ENCODE peak calls at places on chromosomes 16 and 17, in seven cellular contexts. V is HCT116, D is adrenal gland, N is heart left ventricle, G is prostate gland, F is stomach, W is breast epithelium. B is an unnamed sample.

GRCh38 chr16:86392751-86393150 is 117.6 kb upstream of the FOXF1 start:
- DNase-seq in V (no peak), D (no peak), N (no peak), G (no peak), F (no peak), W (no peak), B (no peak)

GRCh38 chr17:70869402-70870085 is 700.2 kb downstream of the KCNJ2 start:
- DNase-seq in V (no peak), D (no peak), N (no peak), G (no peak), F (no peak), W (no peak), B (no peak)

GRCh38 chr17:8384801-8385335 is 1.9 kb upstream of the RPL26 start:
- DNase-seq in V (peak; percentile 54), D (no peak), N (no peak), G (no peak), F (no peak), W (no peak), B (peak; percentile 80)

GRCh38 chr16:57128787-57129389 is 36.5 kb downstream of the CPNE2 start:
- DNase-seq in V (no peak), D (no peak), N (no peak), G (no peak), F (no peak), W (no peak), B (no peak)

GRCh38 chr16:64615647-64616280 is 506.1 kb downstream of the CDH11 start:
- DNase-seq in V (no peak), D (no peak), N (peak; percentile 30), G (no peak), F (no peak), W (no peak), B (no peak)

GRCh38 chr17:7589204-7589868 is 558 bp downstream of the SOX15 start:
- DNase-seq in V (no peak), D (peak; percentile 94), N (peak; percentile 88), G (peak; percentile 86), F (peak; percentile 86), W (peak; percentile 82), B (no peak)

GRCh38 chr16:5002699-5003143 is 31.0 kb downstream of the NAGPA start:
- DNase-seq in V (no peak), D (no peak), N (no peak), G (no peak), F (no peak), W (no peak), B (no peak)

GRCh38 chr17:45042346-45043120 is 8.9 kb downstream of the DCAKD start:
- DNase-seq in V (no peak), D (no peak), N (no peak), G (no peak), F (no peak), W (no peak), B (no peak)

GRCh38 chr16:89557230-89557935 is 3.1 kb upstream of the RPL13 start:
- DNase-seq in V (peak; percentile 77), D (peak; percentile 93), N (peak; percentile 82), G (peak; percentile 56), F (peak; percentile 80), W (peak; percentile 76), B (peak; percentile 76)

GRCh38 chr17:57517519-57518342 is 227.4 kb downstream of the CCDC182 start:
- DNase-seq in V (no peak), D (no peak), N (no peak), G (no peak), F (no peak), W (no peak), B (no peak)

GRCh38 chr17:47204722-47205418 is 4.3 kb upstream of the MYL4 start:
- DNase-seq in V (no peak), D (peak; percentile 61), N (peak; percentile 48), G (no peak), F (no peak), W (no peak), B (no peak)

GRCh38 chr16:26905336-26905735 is 161.4 kb upstream of the C16orf82 start:
- DNase-seq in V (no peak), D (no peak), N (no peak), G (no peak), F (no peak), W (no peak), B (no peak)

GRCh38 chr16:21697032-21697431 is 33.3 kb downstream of the OTOA start:
- DNase-seq in V (no peak), D (no peak), N (no peak), G (no peak), F (no peak), W (no peak), B (no peak)

GRCh38 chr17:74605361-74605760 is 13.3 kb upstream of the CD300LD start:
- DNase-seq in V (no peak), D (peak; percentile 84), N (peak; percentile 75), G (peak; percentile 15), F (no peak), W (no peak), B (peak; percentile 84)

GRCh38 chr17:19508327-19508867 is 25.3 kb upstream of the SLC47A1 start:
- DNase-seq in V (no peak), D (peak; percentile 63), N (peak; percentile 44), G (peak; percentile 13), F (no peak), W (no peak), B (no peak)

GRCh38 chr16:75535901-75536300 is at the start of gene CHST5:
- DNase-seq in V (no peak), D (no peak), N (no peak), G (no peak), F (peak; percentile 44), W (no peak), B (no peak)

GRCh38 chr16:89423709-89424260 is 66.6 kb downstream of the ANKRD11 start:
- DNase-seq in V (no peak), D (no peak), N (no peak), G (no peak), F (no peak), W (no peak), B (no peak)

GRCh38 chr16:80324371-80324770 is 216.4 kb upstream of the DYNLRB2 start:
- DNase-seq in V (no peak), D (no peak), N (no peak), G (no peak), F (no peak), W (no peak), B (no peak)
- TF ChIP-seq POLR2A in V (no peak), D (no peak), N (no peak), G (no peak), F (no peak), W (no peak), B (no peak)

GRCh38 chr17:27575100-27575911 is 55.7 kb upstream of the LGALS9 start:
- DNase-seq in V (no peak), D (no peak), N (no peak), G (no peak), F (no peak), W (no peak), B (no peak)

GRCh38 chr17:27573548-27573947 is 57.4 kb upstream of the LGALS9 start:
- DNase-seq in V (no peak), D (no peak), N (no peak), G (no peak), F (no peak), W (no peak), B (no peak)

GRCh38 chr17:27572665-27573064 is 58.3 kb upstream of the LGALS9 start:
- DNase-seq in V (no peak), D (no peak), N (no peak), G (no peak), F (no peak), W (no peak), B (no peak)

GRCh38 chr17:27575912-27576252 is 55.1 kb upstream of the LGALS9 start:
- DNase-seq in V (no peak), D (no peak), N (no peak), G (no peak), F (no peak), W (no peak), B (no peak)

DNA sequence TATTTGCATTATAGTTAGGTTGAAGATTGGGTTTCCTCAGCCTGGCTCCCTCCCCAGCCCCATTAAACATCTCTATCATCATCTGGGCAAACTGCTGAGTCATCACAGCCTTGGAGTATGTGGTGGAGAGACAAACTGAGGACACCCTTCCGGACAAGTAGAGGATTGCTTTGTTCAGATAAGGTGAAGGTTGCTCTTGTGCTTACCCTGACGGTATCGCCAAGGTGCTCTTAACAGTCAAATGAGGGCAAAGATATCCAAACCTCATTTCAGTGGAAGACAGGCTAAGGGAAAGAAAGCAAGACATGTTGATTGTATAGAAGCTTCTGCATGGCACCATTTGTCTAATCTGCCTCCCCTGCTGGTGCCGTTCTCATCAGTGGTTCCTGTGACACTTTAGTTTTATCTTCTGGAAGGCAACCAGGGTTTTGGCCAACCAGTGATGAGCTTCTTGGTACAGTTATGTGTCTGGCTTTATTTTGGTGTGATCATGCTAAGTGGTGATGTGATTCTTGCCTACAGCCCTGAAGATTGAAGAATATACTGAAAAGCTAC is 56.9 kb upstream of the LGALS9 start:
- DNase-seq in V (no peak), D (peak; percentile 79), N (no peak), G (no peak), F (no peak), W (no peak), B (no peak)
- TF ChIP-seq POLR2A in V (no peak), D (no peak), N (no peak), G (no peak), F (no peak), W (no peak), B (no peak)

GRCh38 chr17:32341857-32342602 is at the start of gene C17orf75:
- DNase-seq in V (peak; percentile 63), D (peak; percentile 84), N (peak; percentile 85), G (peak; percentile 66), F (peak; percentile 83), W (peak; percentile 83), B (peak; percentile 76)
- TF ChIP-seq POLR2A in V (peak; percentile 69), D (peak; percentile 22), N (no peak), G (peak; percentile 38), F (no peak), W (no peak), B (peak; percentile 60)

GRCh38 chr17:2707721-2708584 is 3.6 kb downstream of the CLUH start:
- DNase-seq in V (no peak), D (peak; percentile 91), N (peak; percentile 92), G (no peak), F (peak; percentile 60), W (no peak), B (no peak)

GRCh38 chr17:2710075-2710803 is 1.3 kb downstream of the CLUH start:
- DNase-seq in V (no peak), D (no peak), N (no peak), G (no peak), F (no peak), W (no peak), B (no peak)

GRCh38 chr17:2710804-2711607 is 558 bp downstream of the CLUH start:
- DNase-seq in V (no peak), D (no peak), N (no peak), G (no peak), F (no peak), W (no peak), B (no peak)

GRCh38 chr17:2708585-2709172 is 2.9 kb downstream of the CLUH start:
- DNase-seq in V (no peak), D (no peak), N (no peak), G (no peak), F (no peak), W (no peak), B (no peak)

DNA sequence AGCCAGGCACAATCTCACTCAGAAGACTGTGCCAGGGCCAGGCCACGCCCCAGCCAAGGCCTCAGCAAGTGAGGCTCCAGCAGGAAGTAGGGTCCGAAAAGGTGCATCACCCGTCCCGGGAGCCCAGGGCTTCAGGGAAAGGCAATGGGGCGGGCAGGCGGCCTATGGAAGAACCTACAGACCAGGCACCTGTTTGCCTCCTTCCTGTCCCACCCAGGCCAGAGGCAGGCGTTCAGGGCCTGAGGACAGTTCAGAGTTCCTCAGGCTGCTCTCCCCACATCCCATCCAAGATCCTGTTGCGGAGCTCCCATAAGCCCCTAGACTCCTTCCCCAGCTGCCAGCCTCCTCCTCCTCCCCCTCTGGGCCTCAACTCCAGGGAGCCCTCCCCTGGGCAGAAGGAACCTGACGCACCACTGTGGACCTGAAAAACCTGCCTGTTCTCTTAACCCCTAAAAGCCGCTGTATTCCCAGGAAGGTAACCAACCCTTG is 2.3 kb downstream of the CLUH start:
- DNase-seq in V (no peak), D (peak; percentile 85), N (peak; percentile 69), G (peak; percentile 66), F (peak; percentile 88), W (peak; percentile 83), B (no peak)
- TF ChIP-seq POLR2A in V (no peak), D (no peak), N (no peak), G (peak; percentile 61), F (no peak), W (no peak), B (no peak)

B was measured in H54.